ENCODE peak calls at places on chromosomes 11 and 22, in ten cellular contexts. Q, E, K, O, Z, S, L, A, U and I are unnamed samples.

GRCh38 chr11:59426361-59427067 is at the start of gene OR5A2:
- DNase-seq in K (no peak), L (no peak), A (no peak), Z (no peak), U (no peak), Q (no peak), O (no peak), E (no peak), S (no peak), I (no peak)

GRCh38 chr11:34249439-34250073 is 108.3 kb downstream of the ABTB2 start:
- DNase-seq in K (no peak), O (no peak), Z (no peak), Q (no peak), S (no peak), E (no peak), A (no peak), L (no peak), U (no peak), I (no peak)

GRCh38 chr11:72602250-72602904 is 71.8 kb downstream of the PDE2A start:
- DNase-seq in O (no peak), E (no peak), Z (no peak), A (peak; percentile 63), Q (no peak), L (no peak), U (no peak), K (no peak), S (no peak), I (no peak)

GRCh38 chr11:77154381-77155081 is 26.5 kb downstream of the MYO7A start:
- DNase-seq in Z (peak; percentile 72), L (peak; percentile 68), E (peak; percentile 38), Q (no peak), O (peak; percentile 53), S (no peak), U (no peak), A (peak; percentile 51), K (no peak), I (no peak)

GRCh38 chr22:43848366-43849171 is 13.7 kb downstream of the SULT4A1 start:
- DNase-seq in O (no peak), U (peak; percentile 2), S (no peak), A (no peak), E (no peak), Q (peak; percentile 39), K (no peak), Z (no peak), L (peak; percentile 36), I (no peak)

GRCh38 chr11:119369035-119369925 is 12.2 kb downstream of the USP2 start:
- DNase-seq in O (no peak), Z (no peak), A (no peak), Q (no peak), L (peak; percentile 44), S (no peak), K (no peak), U (no peak), E (no peak), I (no peak)

GRCh38 chr11:125239585-125240331 is 75.2 kb downstream of the PKNOX2 start:
- DNase-seq in Q (no peak), K (no peak), A (no peak), S (no peak), O (no peak), U (no peak), L (no peak), E (no peak), Z (no peak), I (peak; percentile 21)

GRCh38 chr22:27531782-27532530 is 269.6 kb downstream of the MN1 start:
- DNase-seq in S (no peak), Z (no peak), O (no peak), E (no peak), A (no peak), Q (no peak), L (no peak), K (no peak), U (no peak), I (no peak)

GRCh38 chr22:20186183-20186870 is 35.5 kb upstream of the CCDC188 start:
- DNase-seq in Z (no peak), S (no peak), Q (peak; percentile 56), A (no peak), L (no peak), E (no peak), K (no peak), O (no peak), U (no peak), I (no peak)

GRCh38 chr22:36578619-36579018 is 49.7 kb upstream of the EIF3D start:
- DNase-seq in S (no peak), E (no peak), L (no peak), Z (no peak), Q (no peak), U (no peak), K (no peak), A (no peak), O (no peak), I (no peak)

GRCh38 chr11:44229664-44230063 is 80.3 kb downstream of the ALX4 start:
- DNase-seq in O (no peak), E (no peak), L (no peak), Z (no peak), U (no peak), Q (no peak), S (no peak), A (no peak), K (no peak), I (no peak)

GRCh38 chr11:62387381-62387780 is 31.5 kb upstream of the SCGB1A1 start:
- DNase-seq in L (no peak), S (no peak), U (no peak), K (no peak), Q (no peak), O (no peak), E (no peak), A (no peak), Z (no peak), I (no peak)

GRCh38 chr11:68678031-68678441 is 6.3 kb upstream of the GAL start:
- DNase-seq in E (no peak), U (no peak), Z (no peak), O (no peak), Q (no peak), S (no peak), K (no peak), A (no peak), L (no peak), I (no peak)

GRCh38 chr22:22748297-22748743 is 103.9 kb downstream of the GGTLC2 start:
- DNase-seq in E (peak; percentile 24), U (peak; percentile 66), A (peak; percentile 64), S (peak; percentile 56), K (no peak), O (peak; percentile 23), Z (peak; percentile 55), Q (peak; percentile 59), L (no peak), I (no peak)

GRCh38 chr11:121928597-121929580 is 187.1 kb downstream of the BLID start:
- DNase-seq in Q (no peak), O (no peak), A (no peak), U (no peak), Z (no peak), S (no peak), L (no peak), K (no peak), E (no peak), I (no peak)

GRCh38 chr11:130802567-130802966 is 113.7 kb downstream of the SNX19 start:
- DNase-seq in E (no peak), U (no peak), L (no peak), Q (no peak), O (no peak), Z (no peak), S (no peak), K (no peak), A (no peak), I (no peak)

GRCh38 chr11:1751521-1751921 is 1.1 kb upstream of the IFITM10 start:
- DNase-seq in S (no peak), L (peak; percentile 55), U (no peak), Z (no peak), O (no peak), Q (no peak), E (no peak), K (no peak), A (no peak), I (no peak)

GRCh38 chr22:29797351-29797750 is 30.2 kb downstream of the UQCR10 start:
- DNase-seq in A (no peak), O (no peak), S (no peak), L (no peak), K (no peak), Q (no peak), Z (no peak), U (peak; percentile 91), E (no peak), I (no peak)

GRCh38 chr11:122711362-122711761 is 55.8 kb downstream of the UBASH3B start:
- DNase-seq in O (no peak), A (no peak), S (no peak), E (no peak), Z (no peak), U (no peak), K (no peak), Q (no peak), L (no peak), I (no peak)

GRCh38 chr11:124923296-124923695 is 4.2 kb downstream of the HEPN1 start:
- DNase-seq in L (no peak), Q (no peak), K (peak; percentile 14), A (no peak), O (no peak), Z (no peak), U (no peak), S (no peak), E (no peak), I (no peak)

GRCh38 chr22:45690008-45690407 is 18.4 kb downstream of the ATXN10 start:
- DNase-seq in O (no peak), E (no peak), A (no peak), S (no peak), Z (no peak), K (no peak), L (no peak), U (no peak), Q (no peak), I (no peak)

GRCh38 chr11:8732748-8733241 is 50.2 kb downstream of the RPL27A start:
- DNase-seq in U (no peak), E (peak; percentile 82), L (peak; percentile 76), K (no peak), Q (no peak), A (peak; percentile 40), S (peak; percentile 40), O (no peak), Z (peak; percentile 94), I (no peak)

GRCh38 chr11:3615998-3616397 is 25.8 kb downstream of the ART5 start:
- DNase-seq in L (no peak), O (no peak), U (no peak), S (no peak), Z (no peak), A (no peak), E (no peak), K (no peak), Q (no peak), I (no peak)

GRCh38 chr11:15707971-15708370 is 593.2 kb downstream of the INSC start:
- DNase-seq in L (peak; percentile 18), Z (peak; percentile 25), S (peak; percentile 32), E (no peak), K (no peak), U (no peak), Q (no peak), O (no peak), A (peak; percentile 72), I (peak; percentile 63)

GRCh38 chr11:130145975-130146776 is 13.4 kb upstream of the ST14 start:
- DNase-seq in A (peak; percentile 82), Z (peak; percentile 52), Q (no peak), U (no peak), O (no peak), E (peak; percentile 34), L (peak; percentile 40), K (no peak), S (no peak), I (peak; percentile 97)

GRCh38 chr22:41237707-41238569 is 2.8 kb downstream of the CHADL start:
- DNase-seq in Q (no peak), A (peak; percentile 88), K (peak; percentile 71), L (peak; percentile 76), E (peak; percentile 64), O (peak; percentile 51), Z (peak; percentile 53), S (no peak), U (peak; percentile 73), I (peak; percentile 42)

GRCh38 chr11:59173080-59173963 is 1.4 kb downstream of the DTX4 start:
- DNase-seq in L (no peak), A (peak; percentile 35), Q (no peak), O (no peak), Z (no peak), E (no peak), K (no peak), S (no peak), U (no peak), I (peak; percentile 49)

GRCh38 chr11:35056391-35057093 is 82.4 kb upstream of the CD44 start:
- DNase-seq in Q (no peak), S (peak; percentile 54), Z (no peak), O (no peak), E (no peak), U (no peak), A (no peak), K (no peak), L (no peak), I (no peak)